ENCODE peak calls at places on chromosomes 5 and 9, in nine cellular contexts. C is psoas muscle, H is cardiac muscle cell, U is heart right ventricle, F is uterus, G is colonic mucosa, Z is kidney, A is A549, R is SK-N-SH. D is an unnamed sample. For H3K4me1 and H3K9me3, the result is how much of the 10 kb centered on the place peaks cover.

GRCh38 chr5:142644127-142644526 is 41.8 kb downstream of the FGF1 start:
- DNase-seq in C (no peak), H (no peak), U (no peak), F (no peak), G (no peak), Z (no peak), A (no peak), R (no peak), D (no peak)

GRCh38 chr5:73861313-73861978 is 235.4 kb downstream of the ARHGEF28 start:
- DNase-seq in C (no peak), H (no peak), U (no peak), F (no peak), G (no peak), Z (no peak), A (no peak), R (no peak), D (no peak)

GRCh38 chr9:124861342-124862229 is at the start of the genes ARPC5L and RPL35:
- DNase-seq in C (peak), H (peak), U (peak), F (peak), G (peak), Z (peak), A (peak), R (peak), D (peak)

GRCh38 chr9:96417610-96418073 is 528 bp downstream of the ZNF367 start:
- DNase-seq in C (no peak), H (no peak), U (no peak), F (no peak), G (peak), Z (peak), A (no peak), R (peak), D (no peak)

GRCh38 chr9:36158122-36158521 is 11.1 kb upstream of the CCIN start:
- DNase-seq in C (no peak), H (no peak), U (no peak), F (no peak), G (no peak), Z (no peak), A (no peak), R (no peak), D (no peak)

GRCh38 chr9:109887079-109887478 is 107.1 kb downstream of the PALM2AKAP2 start:
- DNase-seq in C (no peak), H (no peak), U (no peak), F (no peak), G (no peak), Z (no peak), A (no peak), R (no peak), D (no peak)

GRCh38 chr9:28801144-28801799 is 1228.0 kb upstream of the C9orf72 start:
- DNase-seq in C (no peak), H (no peak), U (no peak), F (no peak), G (no peak), Z (no peak), A (no peak), R (no peak), D (no peak)

GRCh38 chr9:130825051-130825651 is 9.9 kb upstream of the ABL1 start:
- DNase-seq in C (no peak), H (peak), U (peak), F (peak), G (peak), Z (no peak), A (no peak), R (peak), D (no peak)

GRCh38 chr5:171646338-171647042 is 139.1 kb upstream of the SMIM23 start:
- DNase-seq in C (no peak), H (no peak), U (no peak), F (no peak), G (no peak), Z (no peak), A (no peak), R (no peak), D (no peak)

GRCh38 chr5:56112526-56113121 is 117.9 kb upstream of the IL6ST start:
- DNase-seq in C (no peak), H (no peak), U (no peak), F (peak), G (no peak), Z (no peak), A (peak), R (no peak), D (peak)

GRCh38 chr5:30845194-30845593 is 348.3 kb upstream of the CDH6 start:
- DNase-seq in C (no peak), H (no peak), U (no peak), F (no peak), G (no peak), Z (no peak), A (no peak), R (no peak), D (no peak)

GRCh38 chr9:114000063-114000454 is 78.0 kb downstream of the AMBP start:
- DNase-seq in C (no peak), H (no peak), U (peak), F (peak), G (peak), Z (peak), A (no peak), R (no peak), D (no peak)

GRCh38 chr5:174457141-174457678 is 267.2 kb upstream of the MSX2 start:
- DNase-seq in C (no peak), H (no peak), U (no peak), F (no peak), G (no peak), Z (no peak), A (no peak), R (no peak), D (no peak)

GRCh38 chr9:91428431-91428830 is 4.8 kb upstream of the NFIL3 start:
- DNase-seq in C (no peak), H (no peak), U (no peak), F (no peak), G (no peak), Z (no peak), A (no peak), R (no peak), D (no peak)

GRCh38 chr5:64506567-64507321 is 929 bp downstream of the RGS7BP start:
- DNase-seq in C (no peak), H (peak), U (no peak), F (no peak), G (no peak), Z (peak), A (no peak), R (peak), D (no peak)

GRCh38 chr9:112360047-112360804 is 19.7 kb upstream of the HSDL2 start:
- DNase-seq in C (no peak), H (no peak), U (no peak), F (no peak), G (no peak), Z (no peak), A (no peak), R (no peak), D (no peak)

GRCh38 chr9:136055715-136056545 is 39.2 kb downstream of the NACC2 start:
- DNase-seq in C (no peak), H (no peak), U (no peak), F (no peak), G (no peak), Z (no peak), A (no peak), R (peak), D (no peak)

GRCh38 chr5:92907914-92908606 is 673.0 kb downstream of the NR2F1-AS1 start:
- DNase-seq in C (no peak), H (peak), U (no peak), F (no peak), G (no peak), Z (no peak), A (no peak), R (no peak), D (no peak)

GRCh38 chr9:131421691-131422090 is 27.8 kb downstream of the PRRC2B start:
- DNase-seq in C (no peak), H (no peak), U (no peak), F (no peak), G (no peak), Z (no peak), A (no peak), R (no peak), D (no peak)

GRCh38 chr5:177388521-177389052 is 4.4 kb downstream of the SLC34A1 start:
- DNase-seq in C (no peak), H (no peak), U (no peak), F (no peak), G (no peak), Z (no peak), A (no peak), R (no peak), D (no peak)

GRCh38 chr5:14406554-14406849 is 175.1 kb upstream of the OTULINL start:
- DNase-seq in C (no peak), H (no peak), U (no peak), F (no peak), G (no peak), Z (no peak), A (no peak), R (no peak), D (peak)

GRCh38 chr9:37036237-37037136 is 2.4 kb upstream of the PAX5 start:
- DNase-seq in C (no peak), H (peak), U (no peak), F (no peak), G (peak), Z (peak), A (no peak), R (peak), D (no peak)

GRCh38 chr5:181220178-181220515 is 2.9 kb upstream of the TRIM41 start:
- DNase-seq in C (no peak), H (no peak), U (no peak), F (no peak), G (no peak), Z (no peak), A (no peak), R (no peak), D (no peak)
- TF ChIP-seq CTCF in C (no peak), H (no peak), U (no peak), F (no peak), G (no peak), Z (no peak), A (no peak), R (no peak), D (no peak)

DNA sequence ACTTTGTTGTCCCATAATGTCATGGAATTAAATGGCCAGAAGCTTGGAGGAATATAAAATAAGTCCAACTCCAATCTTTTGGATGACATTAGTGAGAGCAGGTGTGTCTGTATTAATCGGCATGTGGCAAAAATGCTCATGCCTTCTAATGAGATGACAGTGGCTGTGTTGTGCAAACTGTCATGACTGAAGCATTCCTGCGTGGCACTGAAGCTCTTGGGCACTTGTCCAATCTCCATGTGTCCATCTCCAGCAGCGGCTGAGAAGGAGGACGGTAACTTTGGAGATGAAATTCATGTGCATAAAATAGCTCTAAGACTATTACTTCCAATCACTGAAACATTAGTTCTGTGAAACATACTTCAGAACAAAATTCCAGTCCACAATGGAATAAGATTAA is 697.5 kb upstream of the GRAMD2B start:
- DNase-seq in C (no peak), H (no peak), U (no peak), F (no peak), G (no peak), Z (no peak), A (no peak), R (no peak), D (no peak)
- H3K4me1 ChIP-seq in C (under half), H (under half), U (under half), F (under half), G (under half), Z (under half), A (under half), R (under half), D (under half)

DNA sequence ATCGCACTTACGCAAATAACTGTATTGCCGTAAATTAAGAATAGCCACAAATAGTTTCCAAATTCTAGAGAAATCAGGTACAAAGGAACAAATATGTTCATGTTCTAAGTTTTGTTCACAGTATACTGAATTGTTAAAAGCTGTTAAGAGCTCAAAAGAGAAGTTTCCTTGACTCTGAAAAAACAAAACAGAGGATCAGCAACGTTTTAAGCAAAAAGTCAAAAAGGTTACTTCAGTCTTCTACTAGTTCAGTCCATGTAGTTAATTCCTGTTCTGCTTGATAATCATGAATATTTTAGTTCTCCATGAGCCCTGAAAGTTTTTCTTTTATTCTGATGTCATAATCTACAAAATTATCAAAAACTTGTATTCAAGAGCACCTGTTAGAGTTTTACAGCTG is 128.6 kb upstream of the MAST4 start:
- DNase-seq in C (no peak), H (no peak), U (no peak), F (no peak), G (no peak), Z (no peak), A (no peak), R (no peak), D (no peak)
- H3K9me3 ChIP-seq in C (under half), H (under half), U (under half), F (under half), G (under half), Z (under half), A (under half), R (under half), D (under half)

GRCh38 chr5:133387091-133387490 is 225.2 kb downstream of the FSTL4 start:
- DNase-seq in C (no peak), H (no peak), U (no peak), F (no peak), G (no peak), Z (no peak), A (no peak), R (no peak), D (no peak)
- TF ChIP-seq CTCF in C (no peak), H (no peak), U (no peak), F (no peak), G (no peak), Z (no peak), A (no peak), R (no peak), D (no peak)

GRCh38 chr5:112492291-112492690 is 73.2 kb upstream of the EPB41L4A start:
- DNase-seq in C (peak), H (peak), U (peak), F (no peak), G (no peak), Z (peak), A (peak), R (peak), D (no peak)
- H3K4me1 ChIP-seq in C (under half), H (under half), U (under half), F (under half), G (under half), Z (under half), A (under half), R (under half), D (under half)

DNA sequence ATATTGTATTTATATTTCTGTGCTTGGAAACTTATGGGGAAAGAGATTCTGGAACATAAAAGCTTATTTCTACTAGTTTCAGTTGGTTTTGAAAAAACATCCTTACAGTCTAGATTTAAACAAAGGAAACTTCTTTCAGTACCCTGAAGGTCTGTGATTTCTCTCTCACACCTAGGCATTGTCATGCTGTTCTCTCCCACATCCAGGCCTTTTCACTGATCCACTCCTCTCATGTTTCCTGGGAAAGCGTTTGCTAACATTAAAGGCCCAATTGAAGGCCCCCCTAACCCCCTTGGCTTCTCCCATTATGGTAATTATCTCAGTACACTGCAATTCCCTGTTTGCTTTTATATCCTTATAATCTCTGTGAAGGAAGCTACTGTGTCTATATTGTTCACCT is 856 bp upstream of the PCDHGA3 start:
- DNase-seq in C (no peak), H (peak), U (no peak), F (no peak), G (no peak), Z (no peak), A (no peak), R (no peak), D (no peak)
- H3K9me3 ChIP-seq in C (under half), H (under half), U (under half), F (half or more), G (under half), Z (under half), A (under half), R (under half), D (under half)

DNA sequence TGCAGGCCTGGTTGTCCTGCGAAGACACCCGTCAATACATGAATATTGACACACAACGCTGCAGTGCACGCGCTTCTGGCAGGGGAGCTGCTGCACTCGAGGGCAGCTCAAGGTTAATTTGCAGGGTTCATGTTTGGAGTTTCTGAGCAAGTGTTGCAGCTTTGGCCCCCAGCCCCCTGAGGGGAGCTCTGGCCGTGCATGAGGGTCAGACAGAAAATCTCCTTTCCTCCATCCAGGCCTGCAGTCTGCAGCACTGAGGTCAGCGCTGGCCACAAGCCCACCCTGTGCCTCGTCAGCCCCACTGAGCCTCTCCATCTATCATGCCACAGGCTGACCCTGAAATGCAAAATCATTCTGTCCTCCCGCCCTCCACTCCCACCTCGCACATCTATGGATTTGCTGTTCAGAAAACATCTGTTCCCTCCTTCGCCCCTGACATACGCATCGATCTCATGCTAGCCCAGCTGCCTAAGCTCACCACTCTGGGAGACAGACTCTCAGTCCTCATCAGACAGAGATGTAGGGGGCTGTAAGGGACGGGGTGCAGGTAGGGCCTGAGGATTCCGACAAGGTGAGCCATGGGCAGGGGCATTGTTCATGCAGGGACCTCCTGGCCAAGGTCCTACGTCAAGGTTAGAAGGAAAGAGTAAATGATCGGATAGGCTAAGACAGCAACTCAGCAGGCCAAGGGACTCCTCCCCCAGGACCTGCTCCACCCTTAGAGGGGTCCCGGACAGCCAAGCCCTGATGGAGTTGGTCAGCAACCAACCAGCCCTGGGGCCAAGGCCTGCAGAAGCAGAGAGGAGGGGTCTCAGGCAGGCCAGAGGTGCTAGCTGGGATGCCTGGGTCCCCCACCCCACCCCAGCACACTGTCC is 125.1 kb downstream of the KCNIP1 start:
- DNase-seq in C (no peak), H (no peak), U (no peak), F (no peak), G (no peak), Z (no peak), A (no peak), R (no peak), D (peak)
- TF ChIP-seq CTCF in C (no peak), H (no peak), U (no peak), F (no peak), G (no peak), Z (no peak), A (no peak), R (no peak), D (no peak)

DNA sequence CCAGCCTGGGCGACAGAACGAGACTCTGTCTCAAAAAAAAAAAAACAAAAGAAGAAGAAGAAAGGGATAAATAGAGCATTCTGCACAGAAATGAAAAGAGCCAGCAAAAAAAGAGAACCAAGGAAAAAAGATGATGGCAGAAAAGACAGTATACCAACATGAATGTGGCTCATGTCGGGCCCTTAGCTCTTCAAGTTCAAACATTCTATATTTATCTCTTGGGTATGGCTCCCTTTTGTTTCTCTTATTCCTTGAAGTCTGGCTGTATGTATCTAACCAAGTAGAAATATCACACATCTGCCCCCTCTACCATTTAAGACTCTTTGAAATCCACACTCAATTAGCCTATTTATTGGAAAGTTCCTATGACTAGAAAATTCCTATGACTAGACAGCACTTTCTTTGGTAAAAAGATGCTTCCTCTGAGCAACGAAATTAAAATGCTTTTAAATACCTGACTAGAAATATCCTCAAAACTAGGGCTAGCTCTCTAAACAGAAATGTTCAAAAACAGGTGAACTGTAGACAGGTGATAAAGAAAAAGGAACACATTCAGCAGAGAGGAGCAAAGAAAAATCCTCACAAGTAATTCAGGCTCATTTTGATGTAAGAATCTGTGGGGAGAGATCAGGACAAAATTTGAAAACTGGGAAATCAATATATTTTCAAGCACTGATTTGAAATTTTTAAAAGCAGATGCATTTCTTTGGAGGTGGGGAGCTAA is 2.6 kb downstream of the SELENOP start:
- DNase-seq in C (no peak), H (no peak), U (no peak), F (no peak), G (no peak), Z (no peak), A (no peak), R (no peak), D (no peak)
- H3K4me1 ChIP-seq in C (under half), H (under half), U (under half), F (under half), G (under half), Z (under half), A (under half), R (under half), D (under half)